ENCODE peak calls at places on chromosomes 6 and 20, in nine cellular contexts. M, T, B, P, U, A, O, V and W are unnamed samples.

GRCh38 chr6:1485678-1486077 is 96.3 kb downstream of the FOXF2 start:
- DNase-seq in M (no peak), T (peak; percentile 97), B (no peak), P (no peak), U (no peak), A (no peak), O (peak; percentile 83), V (peak; percentile 52), W (peak; percentile 80)

GRCh38 chr6:105593056-105593455 is 190.2 kb upstream of the PREP start:
- DNase-seq in M (no peak), T (no peak), B (no peak), P (no peak), U (no peak), A (no peak), O (peak; percentile 39), V (no peak), W (no peak)

GRCh38 chr6:2403546-2403945 is 158.1 kb upstream of the GMDS start:
- DNase-seq in M (no peak), T (no peak), B (no peak), P (no peak), U (peak; percentile 35), A (no peak), O (no peak), V (no peak), W (no peak)

GRCh38 chr6:5995705-5996686 is 10.7 kb downstream of the NRN1 start:
- DNase-seq in M (peak; percentile 88), T (peak; percentile 4), B (peak; percentile 92), P (peak; percentile 85), U (peak; percentile 48), A (no peak), O (peak; percentile 19), V (peak; percentile 79), W (peak; percentile 75)

GRCh38 chr6:160276126-160276525 is 17.5 kb upstream of the SLC22A2 start:
- DNase-seq in M (no peak), T (no peak), B (no peak), P (no peak), U (no peak), A (no peak), O (no peak), V (no peak), W (no peak)

GRCh38 chr6:84428300-84428907 is 201.0 kb upstream of the CEP162 start:
- DNase-seq in M (peak; percentile 66), T (peak; percentile 43), B (peak; percentile 78), P (peak; percentile 63), U (peak; percentile 49), A (no peak), O (peak; percentile 37), V (peak; percentile 82), W (peak; percentile 75)

GRCh38 chr6:84016029-84016428 is 17.5 kb upstream of the MRAP2 start:
- DNase-seq in M (no peak), T (no peak), B (no peak), P (no peak), U (no peak), A (no peak), O (no peak), V (no peak), W (no peak)

GRCh38 chr6:42556462-42556861 is 7.4 kb upstream of the UBR2 start:
- DNase-seq in M (no peak), T (no peak), B (no peak), P (no peak), U (no peak), A (no peak), O (no peak), V (no peak), W (no peak)

GRCh38 chr6:41639556-41640371 is 1.5 kb downstream of the MDFI start:
- DNase-seq in M (no peak), T (no peak), B (peak; percentile 48), P (no peak), U (no peak), A (no peak), O (no peak), V (no peak), W (peak; percentile 69)

GRCh38 chr20:33606114-33606771 is 55.9 kb upstream of the C20orf144 start:
- DNase-seq in M (no peak), T (no peak), B (no peak), P (no peak), U (no peak), A (no peak), O (no peak), V (no peak), W (no peak)

GRCh38 chr6:84979541-84979940 is 215.1 kb upstream of the TBX18 start:
- DNase-seq in M (no peak), T (peak; percentile 7), B (no peak), P (no peak), U (no peak), A (no peak), O (no peak), V (peak; percentile 98), W (peak; percentile 73)

GRCh38 chr6:328924-329323 is 36.6 kb downstream of the DUSP22 start:
- DNase-seq in M (no peak), T (no peak), B (no peak), P (no peak), U (no peak), A (no peak), O (no peak), V (no peak), W (no peak)

GRCh38 chr6:328184-328670 is 35.9 kb downstream of the DUSP22 start:
- DNase-seq in M (no peak), T (peak; percentile 76), B (no peak), P (no peak), U (no peak), A (no peak), O (peak; percentile 89), V (peak; percentile 32), W (no peak)

GRCh38 chr6:331622-332521 is 39.6 kb downstream of the DUSP22 start:
- DNase-seq in M (no peak), T (no peak), B (no peak), P (no peak), U (no peak), A (no peak), O (no peak), V (no peak), W (no peak)

GRCh38 chr6:330948-331347 is 38.7 kb downstream of the DUSP22 start:
- DNase-seq in M (no peak), T (no peak), B (no peak), P (no peak), U (no peak), A (no peak), O (no peak), V (no peak), W (no peak)

GRCh38 chr6:329888-330691 is 37.8 kb downstream of the DUSP22 start:
- DNase-seq in M (no peak), T (no peak), B (peak; percentile 65), P (no peak), U (no peak), A (no peak), O (peak; percentile 52), V (no peak), W (peak; percentile 33)
- TF ChIP-seq CTCF in M (no peak), T (no peak), B (no peak), P (no peak), U (no peak), A (no peak), O (peak; percentile 1), V (no peak), W (no peak)

GRCh38 chr6:152697634-152698033 is at the start of gene MYCT1:
- DNase-seq in M (no peak), T (no peak), B (no peak), P (peak; percentile 49), U (no peak), A (no peak), O (no peak), V (peak; percentile 98), W (no peak)

GRCh38 chr6:152700427-152700826 is 2.7 kb downstream of the MYCT1 start:
- DNase-seq in M (no peak), T (no peak), B (no peak), P (no peak), U (no peak), A (no peak), O (no peak), V (peak; percentile 72), W (no peak)

GRCh38 chr6:152701863-152702401 is 4.2 kb downstream of the MYCT1 start:
- DNase-seq in M (no peak), T (no peak), B (no peak), P (no peak), U (no peak), A (no peak), O (no peak), V (peak; percentile 46), W (no peak)

GRCh38 chr6:152698692-152699091 is 995 bp downstream of the MYCT1 start:
- DNase-seq in M (no peak), T (no peak), B (no peak), P (no peak), U (no peak), A (no peak), O (no peak), V (peak; percentile 50), W (no peak)

GRCh38 chr6:152701081-152701862 is 3.6 kb downstream of the MYCT1 start:
- DNase-seq in M (no peak), T (no peak), B (peak; percentile 29), P (no peak), U (no peak), A (no peak), O (no peak), V (peak; percentile 59), W (peak; percentile 1)
- TF ChIP-seq CTCF in M (no peak), T (no peak), B (peak; percentile 71), P (no peak), U (no peak), A (no peak), O (no peak), V (no peak), W (no peak)

DNA sequence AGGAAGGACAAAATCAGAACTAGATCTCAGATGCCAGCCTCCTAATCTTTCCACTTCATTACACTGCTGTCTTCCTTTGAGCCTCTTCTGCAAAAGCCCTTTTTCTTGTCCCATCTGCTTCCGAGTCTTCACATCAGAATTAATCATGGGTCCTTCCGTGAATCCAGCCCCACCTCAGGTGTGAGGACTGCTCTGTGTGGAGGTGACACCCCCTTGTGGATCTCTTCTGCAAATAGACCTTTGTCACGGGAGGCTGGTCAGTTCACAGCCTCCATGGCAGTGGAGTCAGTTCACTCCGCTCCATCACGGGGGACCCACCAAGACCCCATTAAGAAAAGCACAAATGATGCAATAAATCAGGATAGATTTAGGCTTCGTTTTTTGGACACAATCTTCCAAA is 171.1 kb downstream of the ADAT2 start:
- DNase-seq in M (peak; percentile 14), T (peak; percentile 27), B (peak; percentile 64), P (peak; percentile 30), U (peak; percentile 45), A (no peak), O (no peak), V (peak; percentile 24), W (peak; percentile 23)
- TF ChIP-seq CTCF in M (peak; percentile 18), T (peak; percentile 22), B (peak; percentile 83), P (peak; percentile 32), U (no peak), A (no peak), O (peak; percentile 74), V (no peak), W (peak; percentile 31)

DNA sequence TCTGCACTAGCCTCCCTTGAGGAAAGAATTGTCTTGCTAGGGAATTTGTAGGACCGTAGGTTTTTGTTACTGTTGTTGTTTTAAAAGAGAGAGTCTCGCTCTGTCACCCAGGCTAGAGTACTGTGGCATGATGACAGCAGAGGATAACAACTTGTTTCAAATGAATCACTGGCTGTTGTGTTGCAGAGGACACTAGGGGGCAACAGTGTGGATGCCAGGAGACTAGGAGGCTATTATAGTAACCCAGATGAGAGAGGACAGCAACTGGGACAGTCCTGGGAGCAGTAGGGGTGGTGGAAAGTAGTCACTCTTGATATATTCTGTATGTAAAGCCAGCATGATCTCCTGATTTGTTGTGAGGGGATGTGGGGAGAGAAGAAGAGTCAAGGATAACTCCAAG is 41.8 kb upstream of the LAMA4 start:
- DNase-seq in M (peak; percentile 6), T (peak; percentile 49), B (peak; percentile 75), P (peak; percentile 39), U (no peak), A (no peak), O (peak; percentile 85), V (peak; percentile 62), W (peak; percentile 60)
- TF ChIP-seq CTCF in M (peak; percentile 39), T (peak; percentile 46), B (peak; percentile 81), P (no peak), U (no peak), A (no peak), O (peak; percentile 79), V (peak; percentile 60), W (peak; percentile 61)